ENCODE peak calls at places on chromosome 18, in eight cellular contexts. One of them, this sample, is unnamed.

GRCh38 chr18:56139792-56140254 is 498.6 kb downstream of the TXNL1 start:
- DNase-seq in CD8-positive, alpha-beta T cell: no peak
- DNase-seq in cardiac fibroblast: peak
- DNase-seq in HFF-Myc: no peak
- DNase-seq in AG04450: peak
- DNase-seq in CD4-positive, alpha-beta T cell: no peak
- DNase-seq in type B pancreatic cell: no peak
- DNase-seq in choroid plexus epithelial cell: peak
- DNase-seq in this sample: no peak

GRCh38 chr18:2985628-2986027 is 27.3 kb downstream of the LPIN2 start:
- DNase-seq in CD8-positive, alpha-beta T cell: no peak
- DNase-seq in cardiac fibroblast: peak
- DNase-seq in HFF-Myc: no peak
- DNase-seq in AG04450: no peak
- DNase-seq in CD4-positive, alpha-beta T cell: no peak
- DNase-seq in type B pancreatic cell: no peak
- DNase-seq in choroid plexus epithelial cell: peak
- DNase-seq in this sample: no peak

GRCh38 chr18:76565238-76566173 is 70.5 kb upstream of the ZNF516 start:
- DNase-seq in CD8-positive, alpha-beta T cell: no peak
- DNase-seq in cardiac fibroblast: peak
- DNase-seq in HFF-Myc: peak
- DNase-seq in AG04450: peak
- DNase-seq in CD4-positive, alpha-beta T cell: no peak
- DNase-seq in type B pancreatic cell: no peak
- DNase-seq in choroid plexus epithelial cell: peak
- DNase-seq in this sample: no peak

GRCh38 chr18:43534511-43534910 is 257.2 kb upstream of the SYT4 start:
- DNase-seq in CD8-positive, alpha-beta T cell: no peak
- DNase-seq in cardiac fibroblast: no peak
- DNase-seq in HFF-Myc: no peak
- DNase-seq in AG04450: no peak
- DNase-seq in CD4-positive, alpha-beta T cell: no peak
- DNase-seq in type B pancreatic cell: no peak
- DNase-seq in choroid plexus epithelial cell: peak
- DNase-seq in this sample: no peak

GRCh38 chr18:32888311-32888710 is 115.5 kb upstream of the KLHL14 start:
- DNase-seq in CD8-positive, alpha-beta T cell: no peak
- DNase-seq in cardiac fibroblast: no peak
- DNase-seq in HFF-Myc: no peak
- DNase-seq in AG04450: no peak
- DNase-seq in CD4-positive, alpha-beta T cell: no peak
- DNase-seq in type B pancreatic cell: no peak
- DNase-seq in choroid plexus epithelial cell: no peak
- DNase-seq in this sample: no peak

GRCh38 chr18:59605633-59606192 is 91.5 kb downstream of the CCBE1 start:
- DNase-seq in CD8-positive, alpha-beta T cell: no peak
- DNase-seq in cardiac fibroblast: peak
- DNase-seq in HFF-Myc: no peak
- DNase-seq in AG04450: no peak
- DNase-seq in CD4-positive, alpha-beta T cell: no peak
- DNase-seq in type B pancreatic cell: no peak
- DNase-seq in choroid plexus epithelial cell: peak
- DNase-seq in this sample: no peak

GRCh38 chr18:36352384-36352783 is 54.9 kb downstream of the FHOD3 start:
- DNase-seq in CD8-positive, alpha-beta T cell: no peak
- DNase-seq in cardiac fibroblast: peak
- DNase-seq in HFF-Myc: peak
- DNase-seq in AG04450: peak
- DNase-seq in CD4-positive, alpha-beta T cell: no peak
- DNase-seq in type B pancreatic cell: no peak
- DNase-seq in choroid plexus epithelial cell: peak
- DNase-seq in this sample: no peak

GRCh38 chr18:59621027-59621426 is 76.2 kb downstream of the CCBE1 start:
- DNase-seq in CD8-positive, alpha-beta T cell: no peak
- DNase-seq in cardiac fibroblast: peak
- DNase-seq in HFF-Myc: no peak
- DNase-seq in AG04450: no peak
- DNase-seq in CD4-positive, alpha-beta T cell: no peak
- DNase-seq in type B pancreatic cell: no peak
- DNase-seq in choroid plexus epithelial cell: peak
- DNase-seq in this sample: no peak

GRCh38 chr18:51522338-51522737 is 324.9 kb upstream of the MEX3C start:
- DNase-seq in CD8-positive, alpha-beta T cell: no peak
- DNase-seq in cardiac fibroblast: no peak
- DNase-seq in HFF-Myc: no peak
- DNase-seq in AG04450: no peak
- DNase-seq in CD4-positive, alpha-beta T cell: no peak
- DNase-seq in type B pancreatic cell: no peak
- DNase-seq in choroid plexus epithelial cell: no peak
- DNase-seq in this sample: no peak

GRCh38 chr18:8982416-8983183 is 119.9 kb upstream of the NDUFV2 start:
- DNase-seq in CD8-positive, alpha-beta T cell: no peak
- DNase-seq in cardiac fibroblast: peak
- DNase-seq in HFF-Myc: peak
- DNase-seq in AG04450: peak
- DNase-seq in CD4-positive, alpha-beta T cell: no peak
- DNase-seq in type B pancreatic cell: no peak
- DNase-seq in choroid plexus epithelial cell: peak
- DNase-seq in this sample: no peak

GRCh38 chr18:60019463-60019840 is 119.7 kb downstream of the PMAIP1 start:
- DNase-seq in CD8-positive, alpha-beta T cell: no peak
- DNase-seq in cardiac fibroblast: peak
- DNase-seq in HFF-Myc: peak
- DNase-seq in AG04450: peak
- DNase-seq in CD4-positive, alpha-beta T cell: no peak
- DNase-seq in type B pancreatic cell: no peak
- DNase-seq in choroid plexus epithelial cell: peak
- DNase-seq in this sample: no peak

GRCh38 chr18:3451989-3452749 is 2.2 kb downstream of the TGIF1 start:
- DNase-seq in CD8-positive, alpha-beta T cell: no peak
- DNase-seq in cardiac fibroblast: peak
- DNase-seq in HFF-Myc: no peak
- DNase-seq in AG04450: no peak
- DNase-seq in CD4-positive, alpha-beta T cell: peak
- DNase-seq in type B pancreatic cell: no peak
- DNase-seq in choroid plexus epithelial cell: peak
- DNase-seq in this sample: peak

GRCh38 chr18:13234528-13234795 is 15.9 kb downstream of the LDLRAD4 start:
- DNase-seq in CD8-positive, alpha-beta T cell: no peak
- DNase-seq in cardiac fibroblast: no peak
- DNase-seq in HFF-Myc: no peak
- DNase-seq in AG04450: no peak
- DNase-seq in CD4-positive, alpha-beta T cell: no peak
- DNase-seq in type B pancreatic cell: no peak
- DNase-seq in choroid plexus epithelial cell: no peak
- DNase-seq in this sample: no peak

GRCh38 chr18:4994710-4995109 is 202.3 kb downstream of the AKAIN1 start:
- DNase-seq in CD8-positive, alpha-beta T cell: no peak
- DNase-seq in cardiac fibroblast: no peak
- DNase-seq in HFF-Myc: no peak
- DNase-seq in AG04450: no peak
- DNase-seq in CD4-positive, alpha-beta T cell: no peak
- DNase-seq in type B pancreatic cell: no peak
- DNase-seq in choroid plexus epithelial cell: no peak
- DNase-seq in this sample: no peak

GRCh38 chr18:59660976-59661743 is 36.1 kb downstream of the CCBE1 start:
- DNase-seq in CD8-positive, alpha-beta T cell: no peak
- DNase-seq in cardiac fibroblast: peak
- DNase-seq in HFF-Myc: no peak
- DNase-seq in AG04450: no peak
- DNase-seq in CD4-positive, alpha-beta T cell: no peak
- DNase-seq in type B pancreatic cell: no peak
- DNase-seq in choroid plexus epithelial cell: peak
- DNase-seq in this sample: no peak

GRCh38 chr18:76805221-76805620 is 17.1 kb upstream of the ZNF236 start:
- DNase-seq in CD8-positive, alpha-beta T cell: no peak
- DNase-seq in cardiac fibroblast: peak
- DNase-seq in HFF-Myc: no peak
- DNase-seq in AG04450: no peak
- DNase-seq in CD4-positive, alpha-beta T cell: no peak
- DNase-seq in type B pancreatic cell: no peak
- DNase-seq in choroid plexus epithelial cell: peak
- DNase-seq in this sample: no peak

GRCh38 chr18:37298816-37299215 is 266.8 kb downstream of the CELF4 start:
- DNase-seq in CD8-positive, alpha-beta T cell: no peak
- DNase-seq in cardiac fibroblast: no peak
- DNase-seq in HFF-Myc: no peak
- DNase-seq in AG04450: no peak
- DNase-seq in CD4-positive, alpha-beta T cell: no peak
- DNase-seq in type B pancreatic cell: no peak
- DNase-seq in choroid plexus epithelial cell: no peak
- DNase-seq in this sample: no peak

GRCh38 chr18:66558773-66559172 is 45.1 kb downstream of the CDH19 start:
- DNase-seq in CD8-positive, alpha-beta T cell: no peak
- DNase-seq in cardiac fibroblast: peak
- DNase-seq in HFF-Myc: no peak
- DNase-seq in AG04450: no peak
- DNase-seq in CD4-positive, alpha-beta T cell: no peak
- DNase-seq in type B pancreatic cell: no peak
- DNase-seq in choroid plexus epithelial cell: peak
- DNase-seq in this sample: no peak

GRCh38 chr18:75210274-75211001 is at the start of gene TSHZ1:
- DNase-seq in CD8-positive, alpha-beta T cell: peak
- DNase-seq in cardiac fibroblast: peak
- DNase-seq in HFF-Myc: peak
- DNase-seq in AG04450: peak
- DNase-seq in CD4-positive, alpha-beta T cell: peak
- DNase-seq in type B pancreatic cell: no peak
- DNase-seq in choroid plexus epithelial cell: peak
- DNase-seq in this sample: no peak

GRCh38 chr18:75139226-75139911 is 69.6 kb downstream of the PTGR3 start:
- DNase-seq in CD8-positive, alpha-beta T cell: no peak
- DNase-seq in cardiac fibroblast: no peak
- DNase-seq in HFF-Myc: no peak
- DNase-seq in AG04450: no peak
- DNase-seq in CD4-positive, alpha-beta T cell: no peak
- DNase-seq in type B pancreatic cell: no peak
- DNase-seq in choroid plexus epithelial cell: no peak
- DNase-seq in this sample: no peak

GRCh38 chr18:11327656-11328055 is 178.3 kb upstream of the PIEZO2 start:
- DNase-seq in CD8-positive, alpha-beta T cell: no peak
- DNase-seq in cardiac fibroblast: peak
- DNase-seq in HFF-Myc: no peak
- DNase-seq in AG04450: no peak
- DNase-seq in CD4-positive, alpha-beta T cell: no peak
- DNase-seq in type B pancreatic cell: no peak
- DNase-seq in choroid plexus epithelial cell: peak
- DNase-seq in this sample: no peak

GRCh38 chr18:36519358-36519757 is 221.8 kb downstream of the FHOD3 start:
- DNase-seq in CD8-positive, alpha-beta T cell: no peak
- DNase-seq in cardiac fibroblast: peak
- DNase-seq in HFF-Myc: no peak
- DNase-seq in AG04450: peak
- DNase-seq in CD4-positive, alpha-beta T cell: no peak
- DNase-seq in type B pancreatic cell: no peak
- DNase-seq in choroid plexus epithelial cell: peak
- DNase-seq in this sample: no peak

GRCh38 chr18:5628512-5629255 is 84.9 kb upstream of the EPB41L3 start:
- DNase-seq in CD8-positive, alpha-beta T cell: no peak
- DNase-seq in cardiac fibroblast: peak
- DNase-seq in HFF-Myc: no peak
- DNase-seq in AG04450: no peak
- DNase-seq in CD4-positive, alpha-beta T cell: no peak
- DNase-seq in type B pancreatic cell: peak
- DNase-seq in choroid plexus epithelial cell: peak
- DNase-seq in this sample: no peak

GRCh38 chr18:34738173-34738894 is 28.2 kb downstream of the DTNA start:
- DNase-seq in CD8-positive, alpha-beta T cell: no peak
- DNase-seq in cardiac fibroblast: peak
- DNase-seq in HFF-Myc: no peak
- DNase-seq in AG04450: no peak
- DNase-seq in CD4-positive, alpha-beta T cell: no peak
- DNase-seq in type B pancreatic cell: no peak
- DNase-seq in choroid plexus epithelial cell: peak
- DNase-seq in this sample: no peak

GRCh38 chr18:48609114-48609513 is 70.3 kb downstream of the CTIF start:
- DNase-seq in CD8-positive, alpha-beta T cell: no peak
- DNase-seq in cardiac fibroblast: no peak
- DNase-seq in HFF-Myc: no peak
- DNase-seq in AG04450: no peak
- DNase-seq in CD4-positive, alpha-beta T cell: no peak
- DNase-seq in type B pancreatic cell: no peak
- DNase-seq in choroid plexus epithelial cell: no peak
- DNase-seq in this sample: no peak

GRCh38 chr18:50356036-50356945 is 18.6 kb upstream of the SKA1 start:
- DNase-seq in CD8-positive, alpha-beta T cell: no peak
- DNase-seq in cardiac fibroblast: peak
- DNase-seq in HFF-Myc: no peak
- DNase-seq in AG04450: no peak
- DNase-seq in CD4-positive, alpha-beta T cell: no peak
- DNase-seq in type B pancreatic cell: no peak
- DNase-seq in choroid plexus epithelial cell: peak
- DNase-seq in this sample: no peak
- TF ChIP-seq CTCF in CD8-positive, alpha-beta T cell: no peak
- TF ChIP-seq CTCF in cardiac fibroblast: no peak
- TF ChIP-seq CTCF in HFF-Myc: peak
- TF ChIP-seq CTCF in AG04450: no peak
- TF ChIP-seq CTCF in CD4-positive, alpha-beta T cell: no peak
- TF ChIP-seq CTCF in type B pancreatic cell: no peak
- TF ChIP-seq CTCF in choroid plexus epithelial cell: peak
- TF ChIP-seq CTCF in this sample: no peak

GRCh38 chr18:58526425-58527115 is 102.3 kb downstream of the ALPK2 start:
- DNase-seq in CD8-positive, alpha-beta T cell: no peak
- DNase-seq in cardiac fibroblast: no peak
- DNase-seq in HFF-Myc: no peak
- DNase-seq in AG04450: no peak
- DNase-seq in CD4-positive, alpha-beta T cell: no peak
- DNase-seq in type B pancreatic cell: no peak
- DNase-seq in choroid plexus epithelial cell: no peak
- DNase-seq in this sample: no peak
- TF ChIP-seq CTCF in CD8-positive, alpha-beta T cell: no peak
- TF ChIP-seq CTCF in cardiac fibroblast: no peak
- TF ChIP-seq CTCF in HFF-Myc: no peak
- TF ChIP-seq CTCF in AG04450: no peak
- TF ChIP-seq CTCF in CD4-positive, alpha-beta T cell: no peak
- TF ChIP-seq CTCF in type B pancreatic cell: no peak
- TF ChIP-seq CTCF in choroid plexus epithelial cell: no peak
- TF ChIP-seq CTCF in this sample: no peak

GRCh38 chr18:79353238-79353637 is 42.5 kb upstream of the NFATC1 start:
- DNase-seq in CD8-positive, alpha-beta T cell: no peak
- DNase-seq in cardiac fibroblast: no peak
- DNase-seq in HFF-Myc: no peak
- DNase-seq in AG04450: no peak
- DNase-seq in CD4-positive, alpha-beta T cell: no peak
- DNase-seq in type B pancreatic cell: no peak
- DNase-seq in choroid plexus epithelial cell: peak
- DNase-seq in this sample: no peak
- TF ChIP-seq CTCF in CD8-positive, alpha-beta T cell: no peak
- TF ChIP-seq CTCF in cardiac fibroblast: peak
- TF ChIP-seq CTCF in HFF-Myc: peak
- TF ChIP-seq CTCF in AG04450: peak
- TF ChIP-seq CTCF in CD4-positive, alpha-beta T cell: no peak
- TF ChIP-seq CTCF in type B pancreatic cell: peak
- TF ChIP-seq CTCF in choroid plexus epithelial cell: peak
- TF ChIP-seq CTCF in this sample: no peak

GRCh38 chr18:46393230-46393629 is 263.8 kb downstream of the LOXHD1 start:
- DNase-seq in CD8-positive, alpha-beta T cell: no peak
- DNase-seq in cardiac fibroblast: no peak
- DNase-seq in HFF-Myc: no peak
- DNase-seq in AG04450: no peak
- DNase-seq in CD4-positive, alpha-beta T cell: no peak
- DNase-seq in type B pancreatic cell: no peak
- DNase-seq in choroid plexus epithelial cell: peak
- DNase-seq in this sample: no peak
- TF ChIP-seq CTCF in CD8-positive, alpha-beta T cell: no peak
- TF ChIP-seq CTCF in cardiac fibroblast: no peak
- TF ChIP-seq CTCF in HFF-Myc: peak
- TF ChIP-seq CTCF in AG04450: peak
- TF ChIP-seq CTCF in CD4-positive, alpha-beta T cell: no peak
- TF ChIP-seq CTCF in type B pancreatic cell: peak
- TF ChIP-seq CTCF in choroid plexus epithelial cell: peak
- TF ChIP-seq CTCF in this sample: no peak